ENCODE peak calls at places on chromosomes 12 and 14, in eight cellular contexts. One of them, this sample, is unnamed.

GRCh38 chr12:62602445-62603060 is 135.9 kb downstream of the MON2 start:
- DNase-seq in heart left ventricle: peak; percentile 92
- DNase-seq in uterus: peak; percentile 89
- DNase-seq in ovary: peak; percentile 91
- DNase-seq in breast epithelium: peak; percentile 80
- DNase-seq in upper lobe of left lung: peak; percentile 92
- DNase-seq in stomach: peak; percentile 87
- DNase-seq in IMR-90: peak; percentile 90
- DNase-seq in this sample: peak; percentile 93

GRCh38 chr14:72590577-72590976 is 303.3 kb downstream of the DPF3 start:
- DNase-seq in breast epithelium: no peak
- DNase-seq in heart left ventricle: no peak
- DNase-seq in ovary: no peak
- DNase-seq in uterus: no peak
- DNase-seq in upper lobe of left lung: no peak
- DNase-seq in stomach: no peak
- DNase-seq in IMR-90: no peak
- DNase-seq in this sample: no peak

GRCh38 chr12:99455350-99456037 is 192.1 kb upstream of the GARIN6 start:
- DNase-seq in upper lobe of left lung: no peak
- DNase-seq in ovary: no peak
- DNase-seq in breast epithelium: peak; percentile 52
- DNase-seq in stomach: no peak
- DNase-seq in uterus: no peak
- DNase-seq in IMR-90: no peak
- DNase-seq in heart left ventricle: no peak
- DNase-seq in this sample: no peak

GRCh38 chr12:2075558-2076195 is 22.9 kb downstream of the CACNA1C start:
- DNase-seq in breast epithelium: no peak
- DNase-seq in uterus: no peak
- DNase-seq in ovary: no peak
- DNase-seq in stomach: no peak
- DNase-seq in IMR-90: no peak
- DNase-seq in upper lobe of left lung: no peak
- DNase-seq in heart left ventricle: peak; percentile 78
- DNase-seq in this sample: no peak

GRCh38 chr14:61470261-61470953 is 149.0 kb downstream of the PRKCH start:
- DNase-seq in IMR-90: peak; percentile 98
- DNase-seq in uterus: no peak
- DNase-seq in ovary: no peak
- DNase-seq in heart left ventricle: peak; percentile 64
- DNase-seq in breast epithelium: no peak
- DNase-seq in stomach: no peak
- DNase-seq in upper lobe of left lung: no peak
- DNase-seq in this sample: no peak

GRCh38 chr12:111624540-111624939 is 25.4 kb upstream of the ATXN2 start:
- DNase-seq in breast epithelium: no peak
- DNase-seq in stomach: no peak
- DNase-seq in upper lobe of left lung: peak; percentile 52
- DNase-seq in ovary: no peak
- DNase-seq in IMR-90: no peak
- DNase-seq in heart left ventricle: no peak
- DNase-seq in uterus: no peak
- DNase-seq in this sample: no peak

GRCh38 chr12:6961278-6961694 is 9.2 kb downstream of the PHB2 start:
- DNase-seq in stomach: peak; percentile 76
- DNase-seq in ovary: peak; percentile 83
- DNase-seq in uterus: peak; percentile 84
- DNase-seq in upper lobe of left lung: peak; percentile 80
- DNase-seq in heart left ventricle: peak; percentile 58
- DNase-seq in breast epithelium: peak; percentile 79
- DNase-seq in IMR-90: no peak
- DNase-seq in this sample: peak; percentile 86

GRCh38 chr12:116420476-116420875 is 138.7 kb upstream of the MAP1LC3B2 start:
- DNase-seq in uterus: no peak
- DNase-seq in breast epithelium: no peak
- DNase-seq in stomach: no peak
- DNase-seq in IMR-90: no peak
- DNase-seq in ovary: no peak
- DNase-seq in heart left ventricle: no peak
- DNase-seq in upper lobe of left lung: no peak
- DNase-seq in this sample: no peak

GRCh38 chr14:75274045-75274898 is 4.4 kb upstream of the FOS start:
- DNase-seq in uterus: no peak
- DNase-seq in stomach: no peak
- DNase-seq in upper lobe of left lung: no peak
- DNase-seq in breast epithelium: no peak
- DNase-seq in IMR-90: no peak
- DNase-seq in ovary: no peak
- DNase-seq in heart left ventricle: no peak
- DNase-seq in this sample: no peak

DNA sequence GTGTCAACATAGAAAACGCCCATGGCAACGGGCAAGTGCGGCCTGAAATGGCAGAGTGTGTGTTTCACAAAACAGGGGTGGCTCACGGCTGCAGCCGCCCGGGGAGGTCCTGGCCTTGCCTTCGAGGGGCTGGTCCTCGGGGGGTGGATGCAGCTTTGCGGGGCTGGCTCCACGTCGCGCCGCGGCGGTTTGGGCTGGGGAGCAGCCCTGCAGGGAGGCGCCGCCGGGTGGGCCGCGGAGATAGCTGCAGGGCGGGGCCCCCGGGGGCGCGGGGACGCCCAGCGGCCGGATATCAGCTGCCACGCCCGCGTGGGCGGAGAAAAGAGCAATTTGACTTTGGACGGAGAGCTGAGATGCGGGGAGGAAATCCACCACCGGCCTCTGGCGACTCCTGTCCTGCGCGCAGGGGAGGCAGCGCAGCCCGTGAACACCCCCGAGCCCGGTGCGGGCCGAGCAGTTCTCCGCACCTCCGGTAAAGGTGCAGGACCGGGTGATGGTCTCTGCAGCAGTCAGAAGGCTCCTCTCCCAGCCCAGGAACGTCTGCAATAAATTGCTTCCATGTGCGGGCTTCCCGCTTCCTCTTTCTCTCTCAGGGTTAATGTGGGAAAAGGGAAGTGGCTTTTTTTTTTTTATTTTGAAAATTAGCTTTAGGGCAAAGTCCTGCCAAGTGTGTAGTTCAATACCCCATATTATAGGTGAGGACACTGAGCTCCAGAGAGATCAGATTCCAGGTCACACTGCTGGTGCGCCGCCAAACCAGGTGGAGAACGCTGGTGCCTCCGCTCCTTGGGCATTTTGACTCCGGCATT is 110.5 kb downstream of the ARF6 start:
- DNase-seq in breast epithelium: peak; percentile 75
- DNase-seq in ovary: peak; percentile 82
- DNase-seq in uterus: peak; percentile 73
- DNase-seq in heart left ventricle: peak; percentile 84
- DNase-seq in upper lobe of left lung: peak; percentile 88
- DNase-seq in stomach: peak; percentile 85
- DNase-seq in IMR-90: peak; percentile 35
- DNase-seq in this sample: peak; percentile 93
- TF ChIP-seq POLR2A in breast epithelium: no peak
- TF ChIP-seq POLR2A in ovary: no peak
- TF ChIP-seq POLR2A in uterus: peak; percentile 30
- TF ChIP-seq POLR2A in heart left ventricle: peak; percentile 61
- TF ChIP-seq POLR2A in upper lobe of left lung: peak; percentile 42
- TF ChIP-seq POLR2A in stomach: no peak
- TF ChIP-seq POLR2A in IMR-90: no peak
- TF ChIP-seq POLR2A in this sample: peak; percentile 96

GRCh38 chr12:12716151-12716844 is 870 bp upstream of the CDKN1B start:
- DNase-seq in stomach: no peak
- DNase-seq in ovary: no peak
- DNase-seq in uterus: peak; percentile 60
- DNase-seq in heart left ventricle: peak; percentile 32
- DNase-seq in breast epithelium: no peak
- DNase-seq in upper lobe of left lung: no peak
- DNase-seq in IMR-90: peak; percentile 31
- DNase-seq in this sample: no peak
- H3K27me3 ChIP-seq in stomach: no peaks in the 10 kb centered on the region
- H3K27me3 ChIP-seq in ovary: no peaks in the 10 kb centered on the region
- H3K27me3 ChIP-seq in uterus: no peaks in the 10 kb centered on the region
- H3K27me3 ChIP-seq in heart left ventricle: no peaks in the 10 kb centered on the region
- H3K27me3 ChIP-seq in breast epithelium: no peaks in the 10 kb centered on the region
- H3K27me3 ChIP-seq in upper lobe of left lung: no peaks in the 10 kb centered on the region
- H3K27me3 ChIP-seq in IMR-90: no peaks in the 10 kb centered on the region
- H3K27me3 ChIP-seq in this sample: no peaks in the 10 kb centered on the region

DNA sequence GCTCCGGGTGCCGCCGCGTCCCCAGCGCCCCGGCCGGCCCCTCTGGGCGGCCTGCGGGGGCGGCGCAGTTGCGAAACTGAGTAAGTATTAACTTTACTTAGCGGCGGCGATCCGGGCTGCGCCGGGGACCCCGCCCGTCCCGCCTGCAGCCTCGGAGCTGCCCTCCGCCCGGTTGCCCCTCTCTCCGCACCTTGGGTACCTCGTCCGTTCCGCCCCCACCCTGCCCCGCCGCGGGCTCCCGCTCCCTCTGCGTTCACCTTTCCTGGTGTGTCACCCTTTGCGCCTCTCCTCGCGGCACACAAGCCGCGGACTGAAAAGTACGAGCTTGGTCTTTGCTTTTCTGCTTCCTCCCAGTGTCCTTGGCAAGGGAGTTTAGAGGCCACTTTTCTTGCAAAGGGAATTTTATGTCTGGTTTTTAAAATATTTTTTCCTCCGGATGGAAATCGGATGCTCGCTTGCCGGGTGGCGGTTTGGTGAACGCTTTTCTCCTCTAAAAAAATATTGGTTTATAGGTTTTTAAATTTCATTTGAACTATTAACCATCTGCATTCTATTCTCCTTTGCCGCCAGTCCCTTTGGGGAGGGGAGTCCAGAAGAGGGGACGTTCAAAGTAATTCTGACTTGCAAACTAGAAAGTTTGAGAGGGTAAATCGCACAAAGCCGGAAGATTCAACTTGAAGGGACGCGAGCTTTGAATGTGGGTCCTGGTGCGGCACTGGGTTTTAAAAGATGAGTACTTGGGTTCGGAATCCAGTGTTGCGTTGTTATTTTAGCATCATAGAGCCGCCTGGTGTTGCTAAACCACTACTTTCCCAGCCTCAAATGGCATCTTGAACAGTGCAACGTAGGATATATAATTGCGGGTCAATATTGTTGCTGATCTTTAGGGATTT is 833 bp downstream of the RASSF8 start:
- DNase-seq in stomach: peak; percentile 27
- DNase-seq in ovary: peak; percentile 74
- DNase-seq in IMR-90: peak; percentile 85
- DNase-seq in uterus: peak; percentile 78
- DNase-seq in heart left ventricle: peak; percentile 49
- DNase-seq in upper lobe of left lung: peak; percentile 47
- DNase-seq in breast epithelium: peak; percentile 56
- DNase-seq in this sample: peak; percentile 70
- TF ChIP-seq POLR2A in stomach: no peak
- TF ChIP-seq POLR2A in ovary: peak; percentile 40
- TF ChIP-seq POLR2A in IMR-90: peak; percentile 76
- TF ChIP-seq POLR2A in uterus: peak; percentile 12
- TF ChIP-seq POLR2A in heart left ventricle: no peak
- TF ChIP-seq POLR2A in upper lobe of left lung: peak; percentile 26
- TF ChIP-seq POLR2A in breast epithelium: no peak
- TF ChIP-seq POLR2A in this sample: no peak

GRCh38 chr12:48027183-48028002 is 23.1 kb upstream of the COL2A1 start:
- DNase-seq in heart left ventricle: no peak
- DNase-seq in upper lobe of left lung: no peak
- DNase-seq in stomach: no peak
- DNase-seq in ovary: no peak
- DNase-seq in uterus: no peak
- DNase-seq in IMR-90: no peak
- DNase-seq in breast epithelium: no peak
- DNase-seq in this sample: no peak
- H3K27me3 ChIP-seq in heart left ventricle: no peaks in the 10 kb centered on the region
- H3K27me3 ChIP-seq in upper lobe of left lung: no peaks in the 10 kb centered on the region
- H3K27me3 ChIP-seq in stomach: no peaks in the 10 kb centered on the region
- H3K27me3 ChIP-seq in ovary: no peaks in the 10 kb centered on the region
- H3K27me3 ChIP-seq in uterus: no peaks in the 10 kb centered on the region
- H3K27me3 ChIP-seq in IMR-90: peaks cover 61% of the 10 kb centered on the region
- H3K27me3 ChIP-seq in breast epithelium: no peaks in the 10 kb centered on the region
- H3K27me3 ChIP-seq in this sample: no peaks in the 10 kb centered on the region

GRCh38 chr12:49707127-49707811 is at the start of gene FMNL3:
- DNase-seq in upper lobe of left lung: peak; percentile 99
- DNase-seq in breast epithelium: peak; percentile 96
- DNase-seq in stomach: peak; percentile 99
- DNase-seq in uterus: peak; percentile 97
- DNase-seq in ovary: peak; percentile 100
- DNase-seq in IMR-90: peak; percentile 95
- DNase-seq in heart left ventricle: peak; percentile 99
- DNase-seq in this sample: peak; percentile 99
- TF ChIP-seq POLR2A in upper lobe of left lung: peak; percentile 41
- TF ChIP-seq POLR2A in breast epithelium: no peak
- TF ChIP-seq POLR2A in stomach: no peak
- TF ChIP-seq POLR2A in uterus: no peak
- TF ChIP-seq POLR2A in ovary: peak; percentile 65
- TF ChIP-seq POLR2A in IMR-90: peak; percentile 66
- TF ChIP-seq POLR2A in heart left ventricle: peak; percentile 35
- TF ChIP-seq POLR2A in this sample: no peak